ENCODE peak calls at places on chromosome 6, in six cellular contexts. G is WTC11, C is A549, B is HepG2, D is endothelial cell of umbilical vein, H is K562. T is an unnamed sample.

GRCh38 chr6:16639689-16640480 is 121.4 kb downstream of the ATXN1 start:
- DNase-seq in G (no peak), H (no peak), B (no peak), C (peak; percentile 13), D (peak; percentile 68), T (no peak)

GRCh38 chr6:32081168-32081624 is 27.9 kb downstream of the TNXB start:
- DNase-seq in D (no peak), H (peak; percentile 72), B (no peak), C (no peak), G (no peak), T (no peak)

GRCh38 chr6:32045811-32046449 is 7.7 kb downstream of the CYP21A2 start:
- DNase-seq in H (peak; percentile 64), D (no peak), B (no peak), C (no peak), G (no peak), T (no peak)

GRCh38 chr6:48111143-48111506 is at the start of gene PTCHD4:
- DNase-seq in C (no peak), G (peak; percentile 21), B (peak; percentile 86), H (no peak), D (peak; percentile 88), T (peak; percentile 7)

GRCh38 chr6:84618836-84619235 is 145.6 kb downstream of the TBX18 start:
- DNase-seq in G (peak; percentile 22), H (no peak), C (no peak), D (peak; percentile 53), B (no peak), T (no peak)

GRCh38 chr6:107435798-107436197 is 23.6 kb downstream of the PDSS2 start:
- DNase-seq in G (no peak), D (no peak), B (no peak), H (no peak), C (no peak), T (no peak)

GRCh38 chr6:144582939-144583613 is 297.9 kb downstream of the UTRN start:
- DNase-seq in G (peak; percentile 12), H (peak; percentile 30), D (no peak), C (no peak), B (no peak), T (peak; percentile 53)

GRCh38 chr6:7726416-7727149 is 684 bp downstream of the BMP6 start:
- DNase-seq in H (no peak), D (no peak), G (peak; percentile 46), C (peak; percentile 19), B (no peak), T (peak; percentile 79)

GRCh38 chr6:144319193-144319592 is 34.1 kb downstream of the UTRN start:
- DNase-seq in B (no peak), H (no peak), G (no peak), D (no peak), C (no peak), T (no peak)

GRCh38 chr6:133040025-133040838 is 200.9 kb upstream of the EYA4 start:
- DNase-seq in B (peak; percentile 54), C (peak; percentile 4), G (peak; percentile 11), D (peak; percentile 53), H (peak; percentile 8), T (no peak)

GRCh38 chr6:142013286-142013685 is 119.4 kb upstream of the GJE1 start:
- DNase-seq in C (peak; percentile 15), G (no peak), B (no peak), D (peak; percentile 82), H (no peak), T (no peak)

GRCh38 chr6:116106146-116106545 is 5.5 kb downstream of the NT5DC1 start:
- DNase-seq in C (no peak), G (no peak), H (no peak), B (no peak), D (peak; percentile 14), T (no peak)

GRCh38 chr6:99613705-99614429 is 7.2 kb downstream of the PRDM13 start:
- DNase-seq in C (peak; percentile 17), D (no peak), H (no peak), G (peak; percentile 38), B (no peak), T (no peak)

GRCh38 chr6:11096109-11096508 is 2.5 kb downstream of the SMIM13 start:
- DNase-seq in G (peak; percentile 27), H (peak; percentile 58), C (peak; percentile 53), D (no peak), B (peak; percentile 76), T (no peak)

DNA sequence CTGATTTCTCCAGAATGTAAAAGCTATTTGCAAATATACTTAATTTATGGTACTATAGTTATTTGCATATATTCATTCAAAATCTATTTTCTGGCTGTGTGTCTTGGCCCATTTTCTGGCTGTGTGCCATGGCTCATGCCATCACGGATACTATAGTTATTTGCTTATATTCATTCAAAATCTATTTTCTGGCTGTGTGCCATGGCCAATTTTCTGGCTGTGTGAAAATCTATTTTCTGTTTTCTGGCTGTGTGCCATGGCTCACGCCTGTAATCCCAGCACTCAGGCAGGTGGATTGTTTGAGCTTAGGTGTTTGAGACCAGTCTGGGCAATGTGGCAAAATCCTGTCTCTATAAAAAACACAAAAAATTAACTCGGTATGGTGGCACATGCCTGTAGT is 28.9 kb upstream of the RIPK1 start:
- DNase-seq in C (no peak), B (no peak), D (peak; percentile 23), G (no peak), H (no peak), T (no peak)
- TF ChIP-seq JUN in C (no peak), B (no peak), D (no peak), G (no peak), H (no peak), T (no peak)

DNA sequence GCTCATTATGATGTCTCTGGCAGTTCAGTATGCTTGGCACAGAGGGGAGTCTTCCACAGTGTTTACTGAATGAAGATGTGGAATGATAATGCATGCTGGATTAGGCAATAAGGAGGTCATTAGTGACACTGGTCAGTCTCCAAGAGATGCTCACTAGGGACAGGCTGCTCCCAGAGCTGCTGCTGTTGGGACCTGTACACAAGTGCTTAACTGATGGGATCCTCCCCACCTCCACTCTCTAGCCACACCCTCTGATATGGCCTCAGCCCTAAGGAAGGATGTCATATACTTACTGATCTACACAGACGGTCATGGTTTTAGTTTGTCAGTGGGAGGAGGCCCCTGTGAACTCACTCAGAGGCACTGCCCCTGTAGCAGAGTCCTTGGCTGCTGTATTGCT is 73.4 kb downstream of the MYB start:
- DNase-seq in C (no peak), G (no peak), B (no peak), D (no peak), H (peak; percentile 51), T (no peak)
- TF ChIP-seq JUN in C (no peak), G (no peak), B (no peak), D (no peak), H (no peak), T (no peak)

GRCh38 chr6:128725271-128726233 is 157.4 kb upstream of the LAMA2 start:
- DNase-seq in C (peak; percentile 2), G (no peak), B (peak; percentile 39), H (peak; percentile 5), D (peak; percentile 44), T (no peak)
- TF ChIP-seq JUN in C (no peak), G (no peak), B (no peak), H (no peak), D (no peak), T (no peak)

DNA sequence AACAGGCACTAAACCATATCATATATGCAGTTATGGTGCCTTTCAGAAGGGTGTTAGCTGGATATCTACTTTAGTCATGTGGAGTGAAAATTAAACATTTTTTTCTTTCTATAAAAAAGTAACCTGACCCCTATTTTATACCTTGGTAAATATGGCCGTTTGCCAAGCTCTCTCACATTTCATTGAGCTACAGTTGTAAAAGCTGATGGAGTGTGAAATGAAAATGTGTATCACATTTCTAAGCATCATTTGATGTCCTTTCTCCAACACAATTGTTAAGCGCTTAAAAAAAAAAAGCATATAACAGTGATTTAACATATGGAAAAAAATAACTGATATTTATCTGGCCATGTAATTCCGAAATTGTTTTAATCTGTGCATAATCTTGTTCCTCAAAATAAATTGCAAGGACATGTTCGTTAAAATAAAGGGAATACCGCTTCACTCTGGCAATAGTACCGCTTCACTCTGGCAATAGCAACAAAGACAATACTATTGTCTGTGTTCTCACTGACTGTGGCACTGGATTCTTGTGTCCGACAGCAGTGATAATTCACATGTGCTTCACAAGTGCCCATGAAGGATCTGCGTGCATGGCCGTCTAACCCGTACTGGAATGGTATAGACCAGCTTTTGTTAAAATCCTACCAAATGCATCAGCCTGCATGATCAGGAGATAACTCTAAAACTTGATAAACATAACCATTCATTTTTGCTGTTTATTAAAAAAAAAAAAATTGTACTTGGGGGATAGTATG is 391.7 kb upstream of the SOX4 start:
- DNase-seq in B (no peak), C (no peak), H (no peak), G (no peak), D (no peak), T (no peak)
- TF ChIP-seq JUN in B (no peak), C (no peak), H (no peak), G (no peak), D (no peak), T (no peak)

GRCh38 chr6:136012948-136013347 is 161.4 kb downstream of the PDE7B start:
- DNase-seq in C (no peak), D (no peak), H (no peak), G (no peak), B (no peak), T (no peak)
- TF ChIP-seq JUN in C (no peak), D (no peak), H (no peak), G (no peak), B (no peak), T (no peak)

DNA sequence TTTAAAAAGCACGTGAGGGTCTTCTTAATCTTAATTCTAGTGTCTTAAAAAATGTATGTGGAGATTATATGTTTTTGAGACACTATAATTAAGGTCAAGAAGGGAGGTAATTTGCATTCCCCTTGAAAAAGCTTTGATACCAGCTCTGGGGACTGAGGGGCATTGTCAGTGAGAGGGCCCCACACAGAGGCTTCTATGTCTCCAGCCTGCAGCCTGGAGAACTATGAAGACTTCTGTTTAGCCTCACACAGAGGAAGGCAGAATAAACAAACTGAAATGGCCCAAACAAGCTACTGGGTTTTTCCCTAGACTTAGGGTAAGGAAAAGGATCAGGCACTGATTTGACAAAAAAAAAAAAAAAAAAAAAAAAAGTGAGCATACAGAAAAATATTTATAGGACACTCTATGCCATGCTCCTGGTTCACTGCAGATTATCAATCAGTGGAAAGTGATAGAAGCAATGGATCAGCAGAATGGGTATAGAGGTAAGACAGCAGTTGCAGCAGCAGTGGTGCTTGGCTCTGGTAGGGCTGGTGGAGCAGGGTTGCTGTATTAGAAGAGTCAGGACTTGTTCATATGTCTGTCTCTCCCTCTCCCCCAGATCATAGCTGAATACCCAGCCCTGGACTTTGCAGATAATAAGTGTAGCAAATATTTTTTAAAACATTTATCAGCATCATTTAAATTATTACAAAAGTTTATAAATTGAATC is 85.4 kb downstream of the KLHL32 start:
- DNase-seq in D (no peak), H (no peak), B (no peak), G (no peak), C (no peak), T (no peak)
- TF ChIP-seq JUN in D (no peak), H (no peak), B (no peak), G (no peak), C (no peak), T (no peak)

T was measured in H1.